ENCODE peak calls at places on chromosomes 3 and 15, in four cellular contexts. V is heart right ventricle, U is lower lobe of right lung, P is K562. X is an unnamed sample.

GRCh38 chr3:133833267-133833666 is 27.7 kb downstream of the SRPRB start:
- DNase-seq in V (no peak), U (no peak), P (no peak), X (no peak)

GRCh38 chr3:150393745-150394144 is 14.4 kb upstream of the TSC22D2 start:
- DNase-seq in V (no peak), U (no peak), P (no peak), X (no peak)

GRCh38 chr15:31265090-31265870 is 61.4 kb upstream of the KLF13 start:
- DNase-seq in V (no peak), U (no peak), P (no peak), X (no peak)

GRCh38 chr3:118550556-118550955 is 484.1 kb downstream of the IGSF11 start:
- DNase-seq in V (no peak), U (no peak), P (no peak), X (no peak)

GRCh38 chr3:47347217-47347801 is 33.5 kb upstream of the PTPN23 start:
- DNase-seq in V (no peak), U (no peak), P (peak), X (no peak)

GRCh38 chr15:56629133-56629532 is 104.2 kb downstream of the ZNF280D start:
- DNase-seq in V (no peak), U (no peak), P (no peak), X (no peak)

GRCh38 chr3:102057781-102058421 is 208.6 kb downstream of the NFKBIZ start:
- DNase-seq in V (no peak), U (no peak), P (no peak), X (no peak)

GRCh38 chr3:56133423-56133822 is 334.8 kb downstream of the ERC2 start:
- DNase-seq in V (no peak), U (no peak), P (no peak), X (no peak)

GRCh38 chr3:104388624-104389023 is 978.1 kb upstream of the ALCAM start:
- DNase-seq in V (no peak), U (no peak), P (no peak), X (no peak)

GRCh38 chr3:88188436-88188835 is 38.7 kb downstream of the C3orf38 start:
- DNase-seq in V (peak), U (no peak), P (no peak), X (no peak)

GRCh38 chr3:177589921-177590336 is 392.6 kb upstream of the TBL1XR1 start:
- DNase-seq in V (no peak), U (no peak), P (no peak), X (no peak)

GRCh38 chr15:63079938-63080626 is 37.5 kb downstream of the TPM1 start:
- DNase-seq in V (no peak), U (no peak), P (no peak), X (no peak)

GRCh38 chr3:54188176-54188791 is 65.9 kb downstream of the CACNA2D3 start:
- DNase-seq in V (no peak), U (no peak), P (peak), X (no peak)

GRCh38 chr3:67075295-67075694 is 77.2 kb downstream of the KBTBD8 start:
- DNase-seq in V (no peak), U (no peak), P (no peak), X (no peak)

GRCh38 chr3:151156618-151157216 is 46.3 kb downstream of the GPR171 start:
- DNase-seq in V (no peak), U (no peak), P (peak), X (no peak)

GRCh38 chr3:171416061-171416460 is 44.1 kb downstream of the TNIK start:
- DNase-seq in V (no peak), U (no peak), P (no peak), X (no peak)

GRCh38 chr3:69203631-69204314 is 81.4 kb upstream of the LMOD3 start:
- DNase-seq in V (no peak), U (no peak), P (no peak), X (no peak)

GRCh38 chr15:82165948-82166376 is 96.6 kb downstream of the EFL1 start:
- DNase-seq in V (no peak), U (no peak), P (no peak), X (no peak)

GRCh38 chr3:39254806-39255449 is 24.9 kb downstream of the CX3CR1 start:
- DNase-seq in V (no peak), U (no peak), P (no peak), X (no peak)

GRCh38 chr15:66784174-66784573 is 82.1 kb downstream of the SMAD6 start:
- DNase-seq in V (no peak), U (no peak), P (no peak), X (no peak)

GRCh38 chr3:27713435-27713880 is 8.7 kb downstream of the EOMES start:
- DNase-seq in V (no peak), U (no peak), P (no peak), X (no peak)

GRCh38 chr3:30604091-30604490 is 2.3 kb upstream of the TGFBR2 start:
- DNase-seq in V (no peak), U (no peak), P (no peak), X (no peak)

GRCh38 chr3:102085431-102086226 is 236.3 kb downstream of the NFKBIZ start:
- DNase-seq in V (no peak), U (no peak), P (no peak), X (no peak)

GRCh38 chr3:43291546-43291945 is 5.2 kb downstream of the SNRK start:
- DNase-seq in V (no peak), U (no peak), P (no peak), X (no peak)

GRCh38 chr3:49602877-49603411 is 48.7 kb downstream of the BSN start:
- DNase-seq in V (no peak), U (no peak), P (no peak), X (no peak)

GRCh38 chr3:47650294-47650693 is 71.6 kb upstream of the CSPG5 start:
- DNase-seq in V (no peak), U (no peak), P (no peak), X (no peak)

GRCh38 chr3:71647751-71648150 is 64.2 kb upstream of the FOXP1 start:
- DNase-seq in V (no peak), U (no peak), P (no peak), X (no peak)

DNA sequence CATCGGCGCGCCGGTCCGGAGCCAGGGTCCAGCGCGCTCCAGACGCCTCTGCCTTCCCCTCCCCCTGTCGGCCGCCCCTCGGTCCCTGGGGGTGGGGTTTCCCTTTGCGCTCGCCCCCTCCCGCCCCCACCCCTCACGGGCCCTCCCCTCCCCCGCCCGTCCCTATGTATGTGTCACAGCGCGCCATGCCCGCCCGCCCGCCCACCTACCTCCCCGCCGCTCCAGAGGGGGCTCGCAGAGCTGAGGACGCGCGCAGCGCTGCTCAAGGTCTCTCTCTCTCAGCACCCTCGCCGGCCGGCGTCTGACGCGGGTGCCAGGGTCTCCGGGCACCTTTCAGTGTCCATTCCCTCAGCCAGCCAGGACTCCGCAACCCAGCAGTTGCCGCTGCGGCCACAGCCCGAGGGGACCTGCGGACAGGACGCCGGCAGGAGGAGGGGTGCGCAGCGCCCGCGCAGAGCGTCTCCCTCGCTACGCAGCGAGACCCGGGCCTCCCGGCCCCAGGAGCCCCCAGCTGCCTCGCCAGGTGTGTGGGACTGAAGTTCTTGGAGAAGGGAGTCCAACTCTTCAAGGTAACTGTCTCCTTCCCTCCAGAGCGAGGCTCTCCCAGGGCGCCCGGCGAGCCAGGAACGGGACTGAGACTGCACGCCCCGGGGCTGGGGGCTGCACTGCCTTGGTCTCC is at the start of gene ACAN:
- DNase-seq in V (no peak), U (no peak), P (no peak), X (peak)
- H3K4me3 ChIP-seq in V (peak), U (no peak), P (no peak), X (peak)

DNA sequence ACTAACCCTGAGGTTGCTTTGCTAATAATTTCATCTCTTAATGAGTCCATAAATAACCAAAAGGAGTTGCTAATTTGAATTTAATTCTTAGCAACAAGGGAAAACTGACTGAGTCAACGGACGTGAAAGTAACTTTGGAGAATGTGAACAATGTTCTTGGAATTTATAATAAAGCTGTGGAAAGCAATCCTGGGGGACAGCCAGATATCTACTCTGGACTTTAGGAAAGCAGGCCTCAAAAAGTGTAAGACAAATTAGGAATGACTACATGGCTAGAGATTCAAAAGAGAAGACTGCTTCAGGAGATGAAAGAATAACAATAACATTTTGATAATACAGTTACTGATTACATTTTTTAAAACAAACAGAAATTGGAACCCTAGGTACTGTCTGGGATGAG is 318.4 kb upstream of the COL8A1 start:
- DNase-seq in V (no peak), U (no peak), P (no peak), X (no peak)
- H3K4me3 ChIP-seq in V (no peak), U (no peak), P (no peak), X (no peak)

GRCh38 chr3:198032445-198032936 is 72.5 kb downstream of the LMLN start:
- DNase-seq in V (no peak), U (no peak), P (peak), X (no peak)
- H3K4me3 ChIP-seq in V (no peak), U (no peak), P (no peak), X (no peak)

DNA sequence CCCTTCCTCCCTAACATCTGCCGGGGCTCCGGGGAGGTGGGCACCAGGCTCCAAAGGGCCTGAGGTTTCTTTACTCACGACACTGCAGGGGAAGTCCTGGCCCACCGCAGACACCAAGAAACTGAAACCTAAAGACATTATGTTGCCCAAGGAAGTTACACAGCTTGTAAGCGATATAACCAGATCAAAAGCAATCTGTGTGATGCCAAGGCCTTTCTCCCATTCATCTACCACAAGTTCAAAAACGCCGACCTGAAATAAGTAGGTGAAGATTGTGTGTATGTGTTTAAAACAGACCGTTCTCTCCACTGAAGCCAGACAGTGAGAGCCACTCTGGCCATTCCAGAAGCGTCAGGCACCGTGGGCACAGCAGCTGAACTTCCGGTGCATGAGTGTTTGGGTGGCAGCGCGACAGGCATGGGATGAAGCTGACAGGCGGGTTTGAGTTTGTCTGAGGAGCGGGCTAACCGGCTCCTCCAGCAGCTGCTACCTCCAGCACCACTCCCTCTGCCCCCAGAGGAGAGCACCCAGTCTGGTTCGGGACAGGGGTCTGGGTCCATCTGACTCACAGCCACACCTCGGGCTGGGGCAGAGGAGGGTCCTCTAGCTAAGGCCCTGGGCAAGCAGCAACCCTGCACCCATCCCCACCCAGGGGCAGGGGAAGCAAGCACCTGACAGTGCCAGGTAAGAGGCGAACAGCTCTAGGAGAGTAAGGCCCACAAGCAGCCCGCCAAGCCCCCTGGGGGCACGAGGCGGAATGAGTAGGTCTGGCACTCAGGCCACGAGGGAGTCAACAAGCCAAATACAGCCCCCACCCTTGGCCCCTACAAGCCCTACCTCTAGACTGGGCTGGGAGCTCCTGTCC is 1.3 kb downstream of the TNK2 start:
- DNase-seq in V (peak), U (peak), P (no peak), X (peak)
- H3K4me3 ChIP-seq in V (peak), U (peak), P (peak), X (peak)

DNA sequence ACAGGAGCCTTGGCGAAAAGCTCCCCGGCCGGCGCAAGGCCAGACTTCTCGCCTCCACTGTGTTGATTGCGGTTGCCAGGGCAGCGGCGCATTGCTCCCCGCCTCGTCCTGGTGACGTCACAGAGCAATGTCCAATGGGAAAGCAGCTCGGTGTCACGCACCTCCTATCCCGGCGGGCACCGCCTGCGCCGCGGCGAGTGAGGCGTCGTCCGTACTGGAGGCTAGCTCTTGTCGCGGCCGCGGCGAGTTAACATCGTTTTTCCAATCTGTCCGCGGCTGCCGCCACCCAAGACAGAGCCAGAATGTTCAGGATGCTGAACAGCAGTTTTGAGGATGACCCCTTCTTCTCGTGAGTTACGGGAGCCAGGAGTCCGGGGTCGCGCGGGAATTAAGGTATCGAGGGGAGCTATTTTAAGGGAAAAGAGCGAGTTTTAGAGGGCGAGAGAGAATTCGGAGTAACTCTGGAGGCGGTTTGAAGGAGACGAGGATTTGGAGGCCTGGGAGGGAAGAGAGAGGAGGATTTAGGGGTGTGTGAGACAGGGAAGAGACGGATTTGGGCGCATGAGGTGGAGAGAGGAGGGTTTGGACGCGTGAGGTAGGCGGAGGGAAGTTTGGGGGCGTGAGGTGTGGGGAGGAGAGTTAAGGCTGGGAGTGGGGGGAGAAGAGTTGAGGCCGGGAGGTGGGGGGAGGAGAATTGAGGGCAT is at the start of gene MLF1:
- DNase-seq in V (peak), U (peak), P (peak), X (peak)
- H3K4me3 ChIP-seq in V (peak), U (peak), P (peak), X (peak)

GRCh38 chr3:141373768-141374526 is 5.6 kb downstream of the ZBTB38 start:
- DNase-seq in V (no peak), U (no peak), P (no peak), X (no peak)
- H3K4me3 ChIP-seq in V (no peak), U (no peak), P (no peak), X (no peak)

GRCh38 chr3:14508966-14509795 is 31.0 kb downstream of the GRIP2 start:
- DNase-seq in V (peak), U (peak), P (peak), X (peak)
- H3K4me3 ChIP-seq in V (no peak), U (no peak), P (no peak), X (peak)

GRCh38 chr3:42071720-42072582 is 19.2 kb upstream of the TRAK1 start:
- DNase-seq in V (peak), U (peak), P (no peak), X (peak)
- H3K4me3 ChIP-seq in V (peak), U (peak), P (no peak), X (peak)

DNA sequence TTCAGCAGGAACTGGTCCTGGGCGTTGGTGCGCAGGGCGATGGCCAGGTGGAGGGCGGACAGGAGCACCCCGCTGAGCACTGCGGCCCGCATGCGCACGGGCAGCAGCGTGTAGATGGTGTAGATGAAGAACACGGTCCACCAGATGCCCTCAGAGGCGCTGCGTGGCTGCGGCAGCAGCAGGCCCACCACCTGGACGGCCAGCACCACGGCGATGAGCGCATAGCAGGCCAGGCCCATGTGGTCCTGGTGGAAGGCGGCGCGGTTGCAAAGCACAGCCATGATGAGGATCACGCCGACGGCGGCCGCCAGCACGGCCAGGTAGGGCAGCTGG is 1.5 kb downstream of the ADCY5 start:
- DNase-seq in V (peak), U (no peak), P (no peak), X (no peak)
- H3K4me3 ChIP-seq in V (peak), U (peak), P (no peak), X (peak)